ENCODE peak calls at places on chromosomes 11 and 22, in four cellular contexts. E is mucosa of descending colon, Z is colonic mucosa, J is heart right ventricle. F is an unnamed sample.
A peak's percentile ranks its signal among the peaks of the same experiment; 100 is the strongest.

GRCh38 chr11:61679301-61679700 is 890 bp upstream of the DAGLA start:
- DNase-seq in J (no peak), Z (no peak), E (no peak), F (no peak)

GRCh38 chr11:30545507-30545906 is 40.6 kb downstream of the MPPED2 start:
- DNase-seq in E (no peak), J (no peak), Z (peak; percentile 22), F (no peak)

GRCh38 chr22:50577987-50578775 is at the start of gene CPT1B:
- DNase-seq in Z (no peak), J (peak; percentile 66), E (peak; percentile 31), F (no peak)

GRCh38 chr22:35547993-35548761 is 7.5 kb downstream of the RASD2 start:
- DNase-seq in E (no peak), J (no peak), Z (no peak), F (no peak)

GRCh38 chr11:102495161-102496042 is 35.1 kb downstream of the MMP7 start:
- DNase-seq in Z (peak; percentile 63), J (peak; percentile 60), E (no peak), F (no peak)

GRCh38 chr11:12019337-12019736 is 10.9 kb upstream of the DKK3 start:
- DNase-seq in Z (no peak), J (no peak), E (no peak), F (no peak)

GRCh38 chr11:14898286-14899086 is 6.5 kb upstream of the CYP2R1 start:
- DNase-seq in E (no peak), Z (no peak), J (no peak), F (no peak)

GRCh38 chr11:113705871-113706654 is at the start of gene TMPRSS5:
- DNase-seq in E (no peak), Z (no peak), J (no peak), F (no peak)

GRCh38 chr22:20867179-20868099 is 8.6 kb downstream of the SNAP29 start:
- DNase-seq in J (peak; percentile 73), Z (peak; percentile 85), E (peak; percentile 64), F (no peak)

GRCh38 chr11:129973809-129974208 is 28.8 kb downstream of the PRDM10 start:
- DNase-seq in E (no peak), Z (no peak), J (peak; percentile 25), F (no peak)

GRCh38 chr11:13358871-13359270 is 81.3 kb downstream of the BMAL1 start:
- DNase-seq in E (no peak), Z (no peak), J (no peak), F (no peak)

GRCh38 chr11:13352711-13353110 is 75.1 kb downstream of the BMAL1 start:
- DNase-seq in J (no peak), E (no peak), Z (no peak), F (no peak)

GRCh38 chr11:13355191-13355590 is 77.6 kb downstream of the BMAL1 start:
- DNase-seq in J (no peak), E (no peak), Z (no peak), F (no peak)

GRCh38 chr11:13357232-13357631 is 79.6 kb downstream of the BMAL1 start:
- DNase-seq in Z (no peak), J (no peak), E (no peak), F (no peak)

DNA sequence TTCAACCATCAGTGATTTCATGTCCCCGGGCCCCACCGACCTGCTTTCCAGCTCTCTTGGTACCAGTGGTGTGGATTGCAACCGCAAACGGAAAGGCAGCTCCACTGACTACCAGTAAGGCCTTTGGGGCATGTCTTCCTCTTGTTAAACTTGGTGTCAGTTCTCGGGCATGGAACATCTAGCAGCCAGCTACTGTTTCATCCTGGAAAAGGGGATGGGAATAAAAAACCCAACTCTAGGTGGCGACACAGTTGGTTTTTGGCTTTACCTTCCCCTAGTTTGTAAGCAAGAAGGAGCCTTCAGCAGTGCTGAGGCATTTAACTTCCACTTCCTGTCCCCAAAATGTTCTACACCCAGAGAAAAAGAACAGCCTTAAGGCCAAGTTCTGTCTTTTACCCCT is 76.7 kb downstream of the BMAL1 start:
- DNase-seq in J (no peak), E (no peak), Z (no peak), F (no peak)
- TF ChIP-seq CTCF in J (peak; percentile 6), E (no peak), Z (peak; percentile 24), F (no peak)

GRCh38 chr11:69660001-69660500 is 15.1 kb downstream of the LTO1 start:
- DNase-seq in E (no peak), Z (no peak), J (no peak), F (no peak)
- H3K4me3 ChIP-seq in E (no peak overlapping the region), Z (no peak overlapping the region), J (no peak overlapping the region), F (no peak overlapping the region)

GRCh38 chr22:18033204-18033998 is 9.0 kb upstream of the MICAL3 start:
- DNase-seq in E (no peak), J (no peak), Z (no peak), F (no peak)
- TF ChIP-seq CTCF in E (no peak), J (no peak), Z (no peak), F (no peak)

GRCh38 chr11:3380706-3381570 is 2.0 kb upstream of the ZNF195 start:
- DNase-seq in E (no peak), Z (peak; percentile 30), J (no peak), F (no peak)
- H3K4me3 ChIP-seq in E (no peak overlapping the region), Z (no peak overlapping the region), J (no peak overlapping the region), F (peak overlapping the region; percentile 22)

GRCh38 chr11:41659990-41660389 is 200.5 kb upstream of the LRRC4C start:
- DNase-seq in J (no peak), E (no peak), Z (no peak), F (no peak)

GRCh38 chr11:41665633-41666032 is 206.2 kb upstream of the LRRC4C start:
- DNase-seq in Z (no peak), E (no peak), J (no peak), F (no peak)

GRCh38 chr11:41660585-41660984 is 201.1 kb upstream of the LRRC4C start:
- DNase-seq in E (no peak), J (no peak), Z (no peak), F (no peak)
- TF ChIP-seq CTCF in E (no peak), J (no peak), Z (no peak), F (no peak)

DNA sequence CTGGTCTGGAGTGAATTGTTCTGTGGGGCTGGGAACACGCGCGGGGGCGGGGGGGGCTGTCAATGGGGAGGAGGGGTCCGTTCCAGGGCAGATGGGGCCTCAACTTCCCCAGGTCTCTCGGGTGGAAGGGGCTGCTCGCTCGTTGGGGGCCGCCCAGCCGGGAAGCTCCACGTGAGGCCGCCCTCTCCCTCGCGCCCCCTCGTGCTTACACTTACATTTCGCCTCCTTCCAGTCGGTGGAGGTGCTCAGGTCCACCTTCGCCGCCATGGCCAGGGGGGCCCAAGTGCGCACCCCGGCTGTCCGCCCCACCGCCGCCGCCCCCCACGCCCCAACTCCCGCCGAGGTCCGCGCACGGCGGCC is 451 bp downstream of the MACROD1 start:
- DNase-seq in J (no peak), E (no peak), Z (peak; percentile 45), F (no peak)
- H3K4me3 ChIP-seq in J (peak overlapping the region; percentile 82), E (peak overlapping the region; percentile 56), Z (peak overlapping the region; percentile 76), F (peak overlapping the region; percentile 94)

GRCh38 chr22:19753090-19753842 is 7.3 kb upstream of the TBX1 start:
- DNase-seq in E (no peak), J (no peak), Z (no peak), F (no peak)
- TF ChIP-seq CTCF in E (no peak), J (no peak), Z (no peak), F (no peak)

GRCh38 chr11:8019671-8020597 is 32.8 kb downstream of the EIF3F start:
- DNase-seq in Z (peak; percentile 15), J (no peak), E (no peak), F (peak; percentile 65)
- H3K4me3 ChIP-seq in Z (peak overlapping the region; percentile 45), J (peak overlapping the region; percentile 63), E (no peak overlapping the region), F (peak overlapping the region; percentile 83)

F was measured in coronary artery.